ENCODE peak calls at places on chromosome 19, in five cellular contexts. Q, O, B, A and V are unnamed samples.
A peak's percentile ranks its signal among the peaks of the same experiment; 100 is the strongest.

GRCh38 chr19:4184718-4185352 is 2.3 kb downstream of the ANKRD24 start:
- DNase-seq in A (no peak), Q (no peak), B (no peak), O (no peak), V (no peak)

GRCh38 chr19:1882089-1882785 is 3.1 kb downstream of the ABHD17A start:
- DNase-seq in B (peak; percentile 76), A (no peak), Q (no peak), O (no peak), V (no peak)

GRCh38 chr19:10587022-10587838 is at the start of gene AP1M2:
- DNase-seq in B (no peak), A (no peak), O (peak; percentile 20), Q (no peak), V (no peak)

GRCh38 chr19:18519962-18520847 is 1.7 kb downstream of the ELL start:
- DNase-seq in B (peak; percentile 72), Q (peak; percentile 90), A (peak; percentile 77), O (peak; percentile 1), V (no peak)

GRCh38 chr19:50835103-50835784 is 1.9 kb upstream of the KLK15 start:
- DNase-seq in Q (no peak), B (no peak), O (no peak), A (no peak), V (peak; percentile 75)

GRCh38 chr19:53868091-53868891 is 608 bp downstream of the MYADM start:
- DNase-seq in B (peak; percentile 55), A (peak; percentile 61), Q (peak; percentile 91), O (no peak), V (peak; percentile 90)

GRCh38 chr19:23436318-23436717 is 41.0 kb upstream of the ZNF91 start:
- DNase-seq in B (peak; percentile 15), A (no peak), O (no peak), Q (no peak), V (no peak)

GRCh38 chr19:45049073-45049736 is 10.4 kb downstream of the CLASRP start:
- DNase-seq in B (no peak), Q (no peak), A (no peak), O (no peak), V (no peak)

GRCh38 chr19:53504903-53505302 is 33.0 kb upstream of the ZNF331 start:
- DNase-seq in A (no peak), B (no peak), Q (no peak), O (no peak), V (no peak)

GRCh38 chr19:7293795-7294570 is at the start of gene INSR:
- DNase-seq in A (peak; percentile 88), Q (peak; percentile 91), B (peak; percentile 66), O (no peak), V (no peak)

GRCh38 chr19:32691291-32691951 is at the start of gene NUDT19:
- DNase-seq in Q (peak; percentile 96), O (no peak), A (peak; percentile 70), B (peak; percentile 85), V (peak; percentile 95)

GRCh38 chr19:49546825-49547565 is 19.2 kb downstream of the RCN3 start:
- DNase-seq in O (peak; percentile 90), B (peak; percentile 67), A (peak; percentile 92), Q (no peak), V (no peak)

GRCh38 chr19:46841458-46842083 is 9.1 kb downstream of the AP2S1 start:
- DNase-seq in B (no peak), O (no peak), Q (no peak), A (peak; percentile 48), V (no peak)

GRCh38 chr19:45825917-45826893 is 11.1 kb upstream of the RSPH6A start:
- DNase-seq in A (no peak), Q (no peak), O (no peak), B (no peak), V (peak; percentile 86)

GRCh38 chr19:3262362-3262761 is 37.9 kb downstream of the CELF5 start:
- DNase-seq in Q (no peak), A (no peak), B (no peak), O (no peak), V (no peak)

GRCh38 chr19:49216076-49216475 is 58.5 kb downstream of the TRPM4 start:
- DNase-seq in B (no peak), O (no peak), Q (peak; percentile 1), A (peak; percentile 57), V (no peak)

GRCh38 chr19:2215281-2215751 is 20.8 kb downstream of the PLEKHJ1 start:
- DNase-seq in A (no peak), Q (no peak), O (no peak), B (no peak), V (no peak)

GRCh38 chr19:41646589-41647204 is 19.8 kb upstream of the CEACAM4 start:
- DNase-seq in O (no peak), Q (peak; percentile 84), A (peak; percentile 2), B (peak; percentile 75), V (no peak)

GRCh38 chr19:8334458-8335342 is 8.4 kb downstream of the KANK3 start:
- DNase-seq in Q (peak; percentile 77), O (peak; percentile 17), A (peak; percentile 43), B (peak; percentile 51), V (no peak)

GRCh38 chr19:16226878-16227836 is 29.4 kb downstream of the AP1M1 start:
- DNase-seq in A (no peak), Q (no peak), O (no peak), B (no peak), V (peak; percentile 92)

GRCh38 chr19:5949792-5950305 is 28.1 kb downstream of the RANBP3 start:
- DNase-seq in B (peak; percentile 38), Q (no peak), A (no peak), O (no peak), V (no peak)

GRCh38 chr19:54952591-54953344 is 5.4 kb upstream of the NLRP7 start:
- DNase-seq in Q (no peak), A (no peak), O (no peak), B (no peak), V (no peak)

GRCh38 chr19:16216744-16217670 is 19.3 kb downstream of the AP1M1 start:
- DNase-seq in Q (peak; percentile 53), O (no peak), A (no peak), B (no peak), V (no peak)

GRCh38 chr19:5621945-5622464 is 571 bp downstream of the SAFB2 start:
- DNase-seq in O (no peak), B (peak; percentile 38), A (peak; percentile 9), Q (no peak), V (no peak)

GRCh38 chr19:16901491-16902175 is 12.8 kb downstream of the F2RL3 start:
- DNase-seq in O (no peak), A (no peak), Q (no peak), B (no peak), V (no peak)

GRCh38 chr19:34990578-34991192 is 9.4 kb upstream of the GRAMD1A start:
- DNase-seq in B (peak; percentile 70), Q (no peak), O (no peak), A (no peak), V (no peak)

GRCh38 chr19:47494211-47494547 is 10.2 kb upstream of the KPTN start:
- DNase-seq in O (no peak), A (no peak), Q (no peak), B (no peak), V (no peak)

GRCh38 chr19:13574933-13575332 is 68.7 kb upstream of the CACNA1A start:
- DNase-seq in Q (no peak), B (no peak), A (peak; percentile 21), O (no peak), V (no peak)

GRCh38 chr19:39676004-39676403 is 20.3 kb downstream of the LGALS16 start:
- DNase-seq in B (no peak), Q (no peak), A (no peak), O (no peak), V (no peak)

GRCh38 chr19:52722062-52723005 is 12.5 kb downstream of the ZNF611 start:
- DNase-seq in A (peak; percentile 66), O (no peak), Q (no peak), B (no peak), V (no peak)

GRCh38 chr19:46624958-46625661 is at the start of gene PTGIR:
- DNase-seq in O (no peak), A (peak; percentile 92), B (peak; percentile 71), Q (no peak), V (no peak)